ENCODE peak calls at places on chromosome 16, in ten cellular contexts. I is stimulated activated CD8-positive, alpha-beta memory T cell treated with anti-CD3 and anti-CD28 coated beads, Interleukin-15, amount 100 ng/mL, for 24 hours; A is AG04450; M is progenitor cell of endocrine pancreas; F is effector memory CD4-positive, alpha-beta T cell; E is effector memory CD8-positive, alpha-beta T cell; D is EL; Q is activated T-cell treated with anti-CD3 and anti-CD28 coated beads, Interleukin-2, amount 50 U/mL, for 1 hour; V is NCI-H2171; K is frontal cortex. T is an unnamed sample.

GRCh38 chr16:3857189-3858013 is 23.1 kb downstream of the CREBBP start:
- DNase-seq in E (no peak), I (no peak), M (no peak), Q (no peak), F (no peak), K (no peak), V (no peak), A (no peak), D (peak; percentile 48), T (peak; percentile 72)

GRCh38 chr16:938136-938535 is 32.6 kb downstream of the LMF1 start:
- DNase-seq in I (no peak), Q (no peak), A (no peak), D (no peak), F (no peak), K (no peak), E (no peak), V (no peak), M (no peak), T (no peak)

GRCh38 chr16:83258366-83258765 is 549.4 kb upstream of the HSBP1 start:
- DNase-seq in F (no peak), I (no peak), V (no peak), D (no peak), E (no peak), K (no peak), Q (no peak), A (no peak), M (no peak), T (no peak)

GRCh38 chr16:28282045-28282444 is 10.3 kb upstream of the SBK1 start:
- DNase-seq in Q (no peak), E (no peak), V (no peak), K (no peak), D (no peak), A (no peak), F (no peak), M (no peak), I (no peak), T (no peak)

GRCh38 chr16:68993885-68994284 is 111.6 kb upstream of the HAS3 start:
- DNase-seq in V (no peak), D (peak; percentile 82), A (peak; percentile 85), E (no peak), F (no peak), Q (no peak), I (no peak), K (no peak), M (no peak), T (no peak)

GRCh38 chr16:22092143-22092933 is at the start of gene VWA3A:
- DNase-seq in V (no peak), M (no peak), A (peak; percentile 27), I (no peak), D (peak; percentile 51), E (no peak), K (no peak), F (no peak), Q (no peak), T (no peak)

GRCh38 chr16:57538235-57538711 is 1.9 kb upstream of the CCDC102A start:
- DNase-seq in F (no peak), M (no peak), E (no peak), Q (peak; percentile 16), I (no peak), A (no peak), K (no peak), V (no peak), D (no peak), T (no peak)

GRCh38 chr16:78669994-78670393 is 570.5 kb downstream of the WWOX start:
- DNase-seq in M (no peak), V (no peak), Q (no peak), D (no peak), K (no peak), A (no peak), I (no peak), E (no peak), F (no peak), T (no peak)

GRCh38 chr16:67663877-67664222 is 2.7 kb downstream of the ENKD1 start:
- DNase-seq in Q (no peak), V (no peak), K (peak; percentile 4), E (no peak), D (no peak), M (no peak), I (no peak), A (no peak), F (no peak), T (no peak)

GRCh38 chr16:86215233-86215978 is 294.9 kb upstream of the FOXF1 start:
- DNase-seq in F (no peak), A (no peak), E (no peak), V (no peak), Q (no peak), D (no peak), K (no peak), I (no peak), M (no peak), T (no peak)

GRCh38 chr16:86258713-86259112 is 251.6 kb upstream of the FOXF1 start:
- DNase-seq in Q (no peak), A (peak; percentile 68), D (no peak), M (no peak), I (no peak), F (no peak), K (no peak), E (no peak), V (no peak), T (no peak)

GRCh38 chr16:24729967-24730815 is 740 bp downstream of the TNRC6A start:
- DNase-seq in V (no peak), I (peak; percentile 24), D (peak; percentile 35), A (no peak), K (peak; percentile 27), E (peak; percentile 22), M (no peak), Q (peak; percentile 41), F (peak; percentile 21), T (no peak)

GRCh38 chr16:50838165-50838564 is 96.3 kb downstream of the CYLD start:
- DNase-seq in K (no peak), D (no peak), I (no peak), Q (no peak), F (no peak), V (no peak), E (no peak), M (no peak), A (no peak), T (no peak)

GRCh38 chr16:23998771-23999170 is 163.0 kb downstream of the PRKCB start:
- DNase-seq in V (no peak), M (no peak), D (no peak), I (no peak), K (no peak), Q (no peak), A (no peak), F (no peak), E (no peak), T (no peak)

GRCh38 chr16:26547681-26548080 is 519.0 kb upstream of the C16orf82 start:
- DNase-seq in F (no peak), I (no peak), D (no peak), E (no peak), K (no peak), A (no peak), V (no peak), Q (no peak), M (no peak), T (no peak)

GRCh38 chr16:8600144-8600856 is 10.0 kb upstream of the TMEM114 start:
- DNase-seq in K (no peak), I (no peak), Q (no peak), F (no peak), A (no peak), V (no peak), E (no peak), M (no peak), D (no peak), T (no peak)

GRCh38 chr16:15682105-15682570 is 32.1 kb downstream of the NDE1 start:
- DNase-seq in V (no peak), K (no peak), D (peak; percentile 76), E (no peak), M (no peak), I (no peak), F (no peak), Q (peak; percentile 31), A (peak; percentile 36), T (no peak)

GRCh38 chr16:27473101-27473900 is 71.3 kb downstream of the IL21R start:
- DNase-seq in I (no peak), D (no peak), Q (no peak), M (no peak), E (no peak), A (no peak), V (no peak), F (no peak), K (no peak), T (no peak)

GRCh38 chr16:79792952-79793351 is 192.4 kb upstream of the MAF start:
- DNase-seq in A (no peak), F (no peak), E (no peak), M (no peak), D (no peak), Q (no peak), V (no peak), K (no peak), I (no peak), T (no peak)

GRCh38 chr16:53775821-53776431 is 72.0 kb downstream of the FTO start:
- DNase-seq in D (peak; percentile 94), Q (no peak), M (no peak), I (no peak), A (peak; percentile 81), E (no peak), K (no peak), F (no peak), V (no peak), T (no peak)

GRCh38 chr16:88321635-88322499 is 60.9 kb upstream of the ZNF469 start:
- DNase-seq in K (no peak), V (no peak), M (no peak), F (no peak), E (no peak), I (no peak), Q (no peak), A (no peak), D (no peak), T (no peak)

GRCh38 chr16:75108792-75109731 is 7.5 kb downstream of the LDHD start:
- DNase-seq in I (peak; percentile 41), V (no peak), A (peak; percentile 79), D (peak; percentile 94), F (peak; percentile 57), M (no peak), E (peak; percentile 47), Q (peak; percentile 73), K (peak; percentile 66), T (no peak)

GRCh38 chr16:77711775-77712174 is 10.5 kb upstream of the NUDT7 start:
- DNase-seq in V (no peak), E (no peak), Q (no peak), M (no peak), A (no peak), K (no peak), F (no peak), D (no peak), I (no peak), T (no peak)

GRCh38 chr16:57265850-57266530 is 18.5 kb downstream of the PLLP start:
- DNase-seq in D (no peak), F (no peak), M (no peak), I (no peak), V (peak; percentile 25), A (no peak), E (no peak), K (peak; percentile 54), Q (no peak), T (no peak)

GRCh38 chr16:87528690-87529579 is 36.1 kb upstream of the ZCCHC14 start:
- DNase-seq in F (no peak), I (no peak), V (no peak), M (no peak), K (no peak), A (no peak), D (no peak), E (no peak), Q (no peak), T (peak; percentile 25)

GRCh38 chr16:58002411-58002790 is 1.2 kb downstream of the USB1 start:
- DNase-seq in F (no peak), I (no peak), V (no peak), D (no peak), M (no peak), K (no peak), E (no peak), Q (no peak), A (no peak), T (peak; percentile 40)

GRCh38 chr16:2857451-2858244 is at the start of gene PRSS22:
- DNase-seq in E (no peak), K (no peak), Q (peak; percentile 35), I (no peak), V (no peak), F (no peak), D (no peak), A (no peak), M (peak; percentile 71), T (no peak)

GRCh38 chr16:51150159-51150893 is 744 bp downstream of the SALL1 start:
- DNase-seq in I (no peak), Q (no peak), A (no peak), V (no peak), K (no peak), E (no peak), F (no peak), D (peak; percentile 16), M (peak; percentile 23), T (no peak)

T was measured in natural killer cell treated with Interleukin-12 subunit alpha and Interleukin-12 subunit beta and Interleukin-15 and Interleukin-18, amount 100 ng/mL, for 72 hours.